ENCODE peak calls at places on chromosomes 2 and 18, in ten cellular contexts. C is heart right ventricle, Z is A549, T is psoas muscle, O is right lobe of liver, H is K562, R is stomach, E is HL-60, W is AG04450, X is lung. F is an unnamed sample.
A peak's percentile ranks its signal among the peaks of the same experiment; 100 is the strongest.

GRCh38 chr2:207474871-207475485 is 54.8 kb upstream of the CREB1 start:
- DNase-seq in H (peak; percentile 30), W (no peak), X (peak; percentile 44), C (no peak), R (no peak), E (peak; percentile 50), T (no peak), O (no peak), Z (peak; percentile 60), F (peak; percentile 30)

GRCh38 chr2:23495661-23496114 is 110.7 kb downstream of the KLHL29 start:
- DNase-seq in C (no peak), Z (no peak), E (no peak), R (no peak), T (peak; percentile 66), O (peak; percentile 35), W (no peak), H (no peak), X (no peak), F (no peak)

GRCh38 chr2:112784199-112785189 is at the start of gene IL1A:
- DNase-seq in H (peak; percentile 40), C (no peak), Z (peak; percentile 69), W (no peak), O (no peak), E (peak; percentile 62), R (no peak), X (no peak), T (no peak), F (peak; percentile 84)

GRCh38 chr2:26847663-26848335 is at the start of gene DPYSL5:
- DNase-seq in T (no peak), O (no peak), Z (peak; percentile 60), X (no peak), C (peak; percentile 16), E (no peak), W (no peak), H (peak; percentile 91), R (no peak), F (no peak)

GRCh38 chr18:55906533-55906932 is 318.5 kb upstream of the TCF4 start:
- DNase-seq in W (no peak), E (no peak), X (no peak), O (no peak), C (no peak), Z (no peak), T (no peak), H (no peak), R (no peak), F (peak; percentile 3)

GRCh38 chr2:5227062-5227699 is 465.0 kb upstream of the SOX11 start:
- DNase-seq in H (no peak), R (no peak), C (no peak), Z (no peak), T (no peak), E (no peak), X (no peak), W (no peak), O (no peak), F (no peak)

GRCh38 chr2:159285929-159286708 is at the start of gene WDSUB1:
- DNase-seq in C (peak; percentile 66), T (peak; percentile 84), E (peak; percentile 52), X (peak; percentile 71), H (peak; percentile 51), O (peak; percentile 75), W (no peak), R (peak; percentile 74), Z (peak; percentile 39), F (peak; percentile 49)

GRCh38 chr2:239181074-239181581 is 219.7 kb downstream of the HDAC4 start:
- DNase-seq in X (no peak), W (no peak), E (no peak), Z (no peak), O (no peak), C (no peak), H (no peak), R (no peak), T (peak; percentile 31), F (no peak)

GRCh38 chr2:191838526-191838925 is 8.4 kb downstream of the CAVIN2 start:
- DNase-seq in E (no peak), H (no peak), C (no peak), W (no peak), R (no peak), T (no peak), X (no peak), O (no peak), Z (no peak), F (no peak)

GRCh38 chr2:191836471-191836852 is 10.4 kb downstream of the CAVIN2 start:
- DNase-seq in T (no peak), R (no peak), C (no peak), Z (no peak), H (no peak), O (no peak), E (no peak), X (no peak), W (no peak), F (no peak)

GRCh38 chr2:191835100-191835499 is 11.8 kb downstream of the CAVIN2 start:
- DNase-seq in R (no peak), W (no peak), T (no peak), X (no peak), H (no peak), O (no peak), Z (no peak), C (no peak), E (no peak), F (no peak)

GRCh38 chr2:191835539-191836350 is 11.1 kb downstream of the CAVIN2 start:
- DNase-seq in E (no peak), R (no peak), W (no peak), H (peak; percentile 70), C (no peak), T (no peak), O (no peak), Z (no peak), X (no peak), F (peak; percentile 8)

DNA sequence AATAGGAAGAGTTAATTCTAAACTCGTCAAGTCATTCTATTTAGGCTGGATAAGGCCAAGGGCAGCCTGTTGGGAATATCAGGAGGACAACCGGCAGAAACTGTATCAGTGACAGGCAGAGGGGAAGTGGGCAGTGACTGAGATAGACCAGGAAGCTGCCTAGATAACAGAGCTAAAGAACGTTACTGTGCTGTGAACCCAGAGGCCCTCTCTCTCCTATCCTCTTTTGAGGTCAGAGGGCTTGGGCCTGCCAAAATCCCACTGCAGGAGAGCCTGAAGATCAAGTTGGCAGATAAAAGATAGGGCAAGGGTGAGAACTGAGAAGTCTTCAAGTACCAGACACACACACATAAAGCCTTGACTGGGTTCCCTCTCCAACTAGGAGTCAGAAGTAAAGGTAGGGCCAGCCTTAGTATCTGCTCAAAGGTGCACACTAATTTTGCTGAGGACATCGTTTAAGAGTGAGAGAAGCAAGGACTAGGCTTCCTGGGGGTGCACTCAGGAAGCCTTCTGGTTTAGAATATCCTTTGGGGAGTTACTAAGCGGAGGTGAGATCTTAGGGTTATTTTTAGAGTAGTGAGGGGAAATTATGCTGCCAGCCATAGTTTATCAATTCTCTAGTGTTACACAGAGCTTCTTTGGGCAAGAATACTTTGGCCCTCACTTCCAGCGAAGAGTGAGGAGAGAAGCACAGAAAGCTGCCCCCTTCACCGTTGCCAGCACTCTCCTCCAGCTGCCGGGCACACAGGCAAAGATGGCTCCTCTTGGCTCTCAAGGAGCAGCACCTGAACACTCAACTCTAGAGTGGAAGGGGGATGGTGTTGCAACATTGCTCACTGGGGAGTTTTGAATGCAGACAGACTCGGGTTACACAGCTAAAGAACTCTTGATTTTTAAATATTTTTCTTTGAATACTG is 9.8 kb downstream of the CAVIN2 start:
- DNase-seq in X (peak; percentile 51), T (no peak), C (no peak), W (no peak), H (peak; percentile 59), E (no peak), R (no peak), O (no peak), Z (no peak), F (no peak)
- H3K27ac ChIP-seq in X (peak overlapping the region; percentile 92), T (peak overlapping the region; percentile 12), C (peak overlapping the region; percentile 68), W (no peak overlapping the region), H (peak overlapping the region; percentile 95), E (no peak overlapping the region), R (no peak overlapping the region), O (no peak overlapping the region), Z (no peak overlapping the region), F (no peak overlapping the region)

GRCh38 chr2:240557808-240558207 is at the start of gene ANKMY1:
- DNase-seq in X (no peak), W (no peak), O (peak; percentile 75), H (no peak), E (no peak), R (peak; percentile 70), C (peak; percentile 76), Z (no peak), T (peak; percentile 86), F (peak; percentile 94)

GRCh38 chr2:240554767-240555493 is 2.9 kb downstream of the ANKMY1 start:
- DNase-seq in W (no peak), Z (no peak), O (no peak), H (no peak), T (no peak), E (no peak), C (no peak), X (no peak), R (no peak), F (no peak)

GRCh38 chr2:240557101-240557751 is 562 bp downstream of the ANKMY1 start:
- DNase-seq in H (no peak), R (no peak), E (no peak), C (peak; percentile 18), W (no peak), T (peak; percentile 57), O (peak; percentile 57), X (no peak), Z (no peak), F (no peak)

GRCh38 chr2:240555541-240556250 is 2.1 kb downstream of the ANKMY1 start:
- DNase-seq in X (no peak), C (no peak), H (no peak), W (no peak), Z (no peak), R (no peak), T (no peak), O (no peak), E (no peak), F (no peak)

DNA sequence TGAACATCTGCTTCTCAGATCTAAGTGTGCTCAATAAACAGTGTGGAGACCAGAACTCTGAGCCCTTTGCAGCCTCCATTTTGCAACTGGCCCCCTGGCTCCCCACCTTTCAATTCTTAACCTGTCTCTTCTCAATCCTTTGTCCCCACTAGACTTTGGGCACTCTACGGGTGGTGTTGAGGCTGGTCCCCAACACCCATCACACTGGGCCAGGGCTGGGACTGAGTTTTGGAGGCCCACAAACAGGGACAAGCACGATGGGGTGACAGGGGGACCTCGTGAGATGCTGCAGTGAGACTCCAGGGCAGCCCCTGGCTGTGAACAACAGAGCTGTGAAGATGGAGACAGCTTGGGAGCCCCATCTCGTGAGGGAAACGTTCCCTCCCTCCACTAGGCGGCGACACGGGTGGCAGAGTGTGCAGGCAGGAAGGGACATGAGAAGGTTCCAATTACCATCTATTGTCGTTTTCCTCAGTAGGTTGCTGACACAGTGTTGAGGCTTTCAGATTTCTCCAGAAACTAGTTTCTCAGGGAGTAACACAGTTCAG is 1.2 kb downstream of the ANKMY1 start:
- DNase-seq in X (no peak), E (peak; percentile 58), T (peak; percentile 59), H (peak; percentile 30), W (no peak), C (peak; percentile 25), O (peak; percentile 59), Z (peak; percentile 71), R (peak; percentile 53), F (no peak)
- TF ChIP-seq CTCF in X (no peak), E (peak; percentile 31), T (no peak), H (peak; percentile 61), W (peak; percentile 49), C (no peak), O (peak; percentile 28), Z (peak; percentile 37), R (no peak), F (peak; percentile 40)

GRCh38 chr18:48787523-48788151 is 163.1 kb downstream of the SMAD7 start:
- DNase-seq in C (no peak), R (no peak), H (no peak), T (peak; percentile 30), W (no peak), E (no peak), Z (no peak), O (peak; percentile 11), X (no peak), F (no peak)

GRCh38 chr18:48786621-48787522 is 163.9 kb downstream of the SMAD7 start:
- DNase-seq in H (no peak), E (no peak), C (no peak), O (peak; percentile 39), T (peak; percentile 19), W (no peak), Z (no peak), R (no peak), X (no peak), F (no peak)

GRCh38 chr18:48790226-48790863 is 160.4 kb downstream of the SMAD7 start:
- DNase-seq in X (peak; percentile 76), O (peak; percentile 88), E (no peak), C (peak; percentile 89), T (peak; percentile 82), H (no peak), R (peak; percentile 34), Z (no peak), W (no peak), F (no peak)

GRCh38 chr18:48789259-48789812 is 161.4 kb downstream of the SMAD7 start:
- DNase-seq in C (no peak), X (no peak), H (no peak), O (no peak), W (no peak), Z (no peak), R (no peak), T (no peak), E (no peak), F (no peak)

DNA sequence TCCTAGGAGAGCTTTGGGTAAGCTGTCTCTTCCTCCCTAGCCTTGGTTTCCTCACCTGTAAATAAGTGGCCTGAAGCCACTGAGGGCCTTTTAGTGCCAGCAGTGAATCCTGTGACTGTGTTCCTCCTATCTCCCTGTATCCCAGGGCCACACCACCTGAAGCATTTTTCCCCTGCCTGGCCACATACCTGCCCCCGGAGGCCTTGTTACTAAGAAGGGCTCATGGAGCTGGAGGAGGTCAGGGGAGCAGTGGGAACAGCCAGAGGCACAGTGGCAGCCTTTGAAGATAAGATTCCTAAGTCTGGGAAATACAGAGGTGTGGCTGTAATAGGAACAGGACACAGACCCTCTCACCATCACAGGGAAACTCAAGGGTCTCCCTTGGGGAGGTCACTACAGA is 162.4 kb downstream of the SMAD7 start:
- DNase-seq in E (no peak), Z (no peak), O (no peak), R (no peak), X (no peak), C (no peak), T (no peak), H (no peak), W (no peak), F (no peak)
- H3K27ac ChIP-seq in E (no peak overlapping the region), Z (no peak overlapping the region), O (no peak overlapping the region), R (no peak overlapping the region), X (no peak overlapping the region), C (no peak overlapping the region), T (no peak overlapping the region), H (no peak overlapping the region), W (no peak overlapping the region), F (no peak overlapping the region)

GRCh38 chr18:69943021-69943420 is 4.7 kb downstream of the CD226 start:
- DNase-seq in Z (no peak), W (no peak), T (no peak), X (no peak), O (no peak), H (no peak), R (no peak), E (no peak), C (no peak), F (no peak)
- TF ChIP-seq CTCF in Z (no peak), W (peak; percentile 7), T (no peak), X (no peak), O (peak; percentile 9), H (no peak), R (no peak), E (no peak), C (no peak), F (no peak)

F was measured in RWPE1.